ENCODE peak calls at places on chromosome X, in six cellular contexts. One of them, this sample, is unnamed.

GRCh38 chrX:154980330-154981115 is 42.0 kb downstream of the F8 start:
- DNase-seq in fibroblast of the aortic adventitia: peak
- DNase-seq in ovary: peak
- DNase-seq in fibroblast of lung: peak
- DNase-seq in brain microvascular endothelial cell: peak
- DNase-seq in GM12878: peak
- DNase-seq in this sample: peak

GRCh38 chrX:106159861-106160282 is 8.2 kb upstream of the PWWP3B start:
- DNase-seq in fibroblast of the aortic adventitia: no peak
- DNase-seq in ovary: no peak
- DNase-seq in fibroblast of lung: no peak
- DNase-seq in brain microvascular endothelial cell: no peak
- DNase-seq in GM12878: no peak
- DNase-seq in this sample: no peak

GRCh38 chrX:144219035-144219434 is 335.2 kb downstream of the UBE2NL start:
- DNase-seq in fibroblast of the aortic adventitia: no peak
- DNase-seq in ovary: no peak
- DNase-seq in fibroblast of lung: no peak
- DNase-seq in brain microvascular endothelial cell: no peak
- DNase-seq in GM12878: no peak
- DNase-seq in this sample: peak

GRCh38 chrX:106935175-106935574 is 15.0 kb downstream of the CLDN2 start:
- DNase-seq in fibroblast of the aortic adventitia: peak
- DNase-seq in ovary: no peak
- DNase-seq in fibroblast of lung: peak
- DNase-seq in brain microvascular endothelial cell: no peak
- DNase-seq in GM12878: no peak
- DNase-seq in this sample: peak

GRCh38 chrX:130165181-130165702 is 399 bp downstream of the AIFM1 start:
- DNase-seq in fibroblast of the aortic adventitia: peak
- DNase-seq in ovary: peak
- DNase-seq in fibroblast of lung: peak
- DNase-seq in brain microvascular endothelial cell: peak
- DNase-seq in GM12878: no peak
- DNase-seq in this sample: no peak

GRCh38 chrX:16368696-16369095 is 201.4 kb downstream of the MAGEB17 start:
- DNase-seq in fibroblast of the aortic adventitia: no peak
- DNase-seq in ovary: no peak
- DNase-seq in fibroblast of lung: peak
- DNase-seq in brain microvascular endothelial cell: no peak
- DNase-seq in GM12878: no peak
- DNase-seq in this sample: no peak

GRCh38 chrX:13085533-13085932 is 41.1 kb upstream of the FAM9C start:
- DNase-seq in fibroblast of the aortic adventitia: no peak
- DNase-seq in ovary: no peak
- DNase-seq in fibroblast of lung: no peak
- DNase-seq in brain microvascular endothelial cell: no peak
- DNase-seq in GM12878: peak
- DNase-seq in this sample: no peak

GRCh38 chrX:72470593-72471310 is 101.9 kb downstream of the HDAC8 start:
- DNase-seq in fibroblast of the aortic adventitia: no peak
- DNase-seq in ovary: no peak
- DNase-seq in fibroblast of lung: no peak
- DNase-seq in brain microvascular endothelial cell: no peak
- DNase-seq in GM12878: no peak
- DNase-seq in this sample: no peak

GRCh38 chrX:32448320-32448719 is 763.0 kb downstream of the DMD start:
- DNase-seq in fibroblast of the aortic adventitia: no peak
- DNase-seq in ovary: no peak
- DNase-seq in fibroblast of lung: no peak
- DNase-seq in brain microvascular endothelial cell: no peak
- DNase-seq in GM12878: peak
- DNase-seq in this sample: no peak

GRCh38 chrX:143635915-143636314 is at the start of gene SLITRK4:
- DNase-seq in fibroblast of the aortic adventitia: no peak
- DNase-seq in ovary: no peak
- DNase-seq in fibroblast of lung: no peak
- DNase-seq in brain microvascular endothelial cell: no peak
- DNase-seq in GM12878: no peak
- DNase-seq in this sample: no peak

GRCh38 chrX:119541188-119541587 is 24.0 kb downstream of the STEEP1 start:
- DNase-seq in fibroblast of the aortic adventitia: peak
- DNase-seq in ovary: no peak
- DNase-seq in fibroblast of lung: peak
- DNase-seq in brain microvascular endothelial cell: peak
- DNase-seq in GM12878: no peak
- DNase-seq in this sample: peak

GRCh38 chrX:142884853-142885252 is 140.9 kb upstream of the SPANXN4 start:
- DNase-seq in fibroblast of the aortic adventitia: no peak
- DNase-seq in ovary: no peak
- DNase-seq in fibroblast of lung: no peak
- DNase-seq in brain microvascular endothelial cell: no peak
- DNase-seq in GM12878: no peak
- DNase-seq in this sample: no peak

GRCh38 chrX:112612558-112612957 is 67.2 kb downstream of the LHFPL1 start:
- DNase-seq in fibroblast of the aortic adventitia: no peak
- DNase-seq in ovary: no peak
- DNase-seq in fibroblast of lung: peak
- DNase-seq in brain microvascular endothelial cell: no peak
- DNase-seq in GM12878: no peak
- DNase-seq in this sample: no peak

GRCh38 chrX:27987862-27988646 is 6.8 kb upstream of the DCAF8L1 start:
- DNase-seq in fibroblast of the aortic adventitia: no peak
- DNase-seq in ovary: no peak
- DNase-seq in fibroblast of lung: no peak
- DNase-seq in brain microvascular endothelial cell: no peak
- DNase-seq in GM12878: no peak
- DNase-seq in this sample: no peak

GRCh38 chrX:136170109-136170800 is 22.9 kb downstream of the FHL1 start:
- DNase-seq in fibroblast of the aortic adventitia: peak
- DNase-seq in ovary: no peak
- DNase-seq in fibroblast of lung: peak
- DNase-seq in brain microvascular endothelial cell: no peak
- DNase-seq in GM12878: no peak
- DNase-seq in this sample: peak

DNA sequence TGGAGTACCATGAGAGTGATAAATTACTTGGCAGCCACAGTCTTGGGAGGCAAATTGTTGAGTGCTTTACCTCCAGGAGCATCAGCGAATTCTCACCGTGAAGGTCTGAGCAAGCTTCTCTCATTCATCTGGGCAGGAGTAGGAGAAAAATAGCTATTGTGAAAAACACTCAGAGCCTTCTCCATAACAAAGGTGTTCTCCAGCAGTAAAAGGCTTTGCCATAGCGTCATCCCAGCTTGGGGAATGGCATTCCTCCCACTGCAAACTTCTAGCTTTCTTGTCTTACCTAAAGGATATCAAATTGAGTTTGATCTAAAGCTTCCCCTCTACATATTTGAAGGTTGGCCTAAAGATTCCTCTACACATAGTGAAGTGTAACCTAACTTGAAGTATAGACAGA is 29.8 kb upstream of the MAGEA11 start:
- DNase-seq in fibroblast of the aortic adventitia: no peak
- DNase-seq in ovary: no peak
- DNase-seq in fibroblast of lung: no peak
- DNase-seq in brain microvascular endothelial cell: no peak
- DNase-seq in GM12878: no peak
- DNase-seq in this sample: no peak
- H3K4me3 ChIP-seq in fibroblast of the aortic adventitia: no peak
- H3K4me3 ChIP-seq in ovary: no peak
- H3K4me3 ChIP-seq in fibroblast of lung: no peak
- H3K4me3 ChIP-seq in brain microvascular endothelial cell: no peak
- H3K4me3 ChIP-seq in GM12878: no peak
- H3K4me3 ChIP-seq in this sample: no peak

GRCh38 chrX:134760671-134761070 is 102.4 kb upstream of the PLAC1 start:
- DNase-seq in fibroblast of the aortic adventitia: peak
- DNase-seq in ovary: no peak
- DNase-seq in fibroblast of lung: no peak
- DNase-seq in brain microvascular endothelial cell: no peak
- DNase-seq in GM12878: no peak
- DNase-seq in this sample: no peak

GRCh38 chrX:134758652-134759051 is 100.4 kb upstream of the PLAC1 start:
- DNase-seq in fibroblast of the aortic adventitia: no peak
- DNase-seq in ovary: no peak
- DNase-seq in fibroblast of lung: no peak
- DNase-seq in brain microvascular endothelial cell: no peak
- DNase-seq in GM12878: no peak
- DNase-seq in this sample: no peak

GRCh38 chrX:134761788-134762187 is 103.5 kb upstream of the PLAC1 start:
- DNase-seq in fibroblast of the aortic adventitia: no peak
- DNase-seq in ovary: no peak
- DNase-seq in fibroblast of lung: no peak
- DNase-seq in brain microvascular endothelial cell: no peak
- DNase-seq in GM12878: no peak
- DNase-seq in this sample: peak

DNA sequence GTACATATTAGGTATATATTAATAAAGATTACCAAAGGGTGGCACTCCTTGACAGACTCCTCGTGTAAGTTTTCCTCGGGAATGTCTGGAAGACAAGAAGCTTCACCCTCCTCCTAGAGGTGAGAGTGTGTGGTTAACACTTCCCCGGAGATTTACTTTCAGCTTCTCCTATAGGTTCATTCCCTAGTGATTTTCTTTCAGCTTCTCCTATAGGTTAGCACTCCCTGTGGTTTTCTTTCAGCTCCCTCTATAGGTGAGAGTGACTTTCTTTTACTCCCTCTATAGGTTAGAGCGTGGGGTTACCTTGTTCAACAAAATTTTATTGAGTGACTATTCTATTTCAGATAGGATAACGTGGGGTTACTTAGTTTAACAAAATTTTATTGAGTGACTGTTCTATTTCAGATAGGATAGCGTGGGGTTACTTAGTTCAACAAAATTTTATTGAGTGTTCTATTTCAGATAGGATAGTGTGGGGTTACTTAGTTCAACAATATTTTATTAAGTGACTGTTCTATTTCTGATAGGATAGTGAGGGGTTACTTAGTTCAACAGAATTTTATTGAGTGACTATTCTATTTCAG is 106.0 kb upstream of the PLAC1 start:
- DNase-seq in fibroblast of the aortic adventitia: peak
- DNase-seq in ovary: no peak
- DNase-seq in fibroblast of lung: peak
- DNase-seq in brain microvascular endothelial cell: no peak
- DNase-seq in GM12878: no peak
- DNase-seq in this sample: peak
- TF ChIP-seq CTCF in fibroblast of the aortic adventitia: peak
- TF ChIP-seq CTCF in ovary: no peak
- TF ChIP-seq CTCF in fibroblast of lung: peak
- TF ChIP-seq CTCF in brain microvascular endothelial cell: peak
- TF ChIP-seq CTCF in GM12878: peak
- TF ChIP-seq CTCF in this sample: no peak

GRCh38 chrX:37776283-37776986 is 3.4 kb upstream of the CYBB start:
- DNase-seq in fibroblast of the aortic adventitia: no peak
- DNase-seq in ovary: no peak
- DNase-seq in fibroblast of lung: no peak
- DNase-seq in brain microvascular endothelial cell: no peak
- DNase-seq in GM12878: no peak
- DNase-seq in this sample: no peak
- H3K4me3 ChIP-seq in fibroblast of the aortic adventitia: no peak
- H3K4me3 ChIP-seq in ovary: no peak
- H3K4me3 ChIP-seq in fibroblast of lung: no peak
- H3K4me3 ChIP-seq in brain microvascular endothelial cell: no peak
- H3K4me3 ChIP-seq in GM12878: peak
- H3K4me3 ChIP-seq in this sample: no peak

GRCh38 chrX:110466790-110467189 is 108.1 kb downstream of the RTL9 start:
- DNase-seq in fibroblast of the aortic adventitia: no peak
- DNase-seq in ovary: no peak
- DNase-seq in fibroblast of lung: no peak
- DNase-seq in brain microvascular endothelial cell: no peak
- DNase-seq in GM12878: no peak
- DNase-seq in this sample: no peak

DNA sequence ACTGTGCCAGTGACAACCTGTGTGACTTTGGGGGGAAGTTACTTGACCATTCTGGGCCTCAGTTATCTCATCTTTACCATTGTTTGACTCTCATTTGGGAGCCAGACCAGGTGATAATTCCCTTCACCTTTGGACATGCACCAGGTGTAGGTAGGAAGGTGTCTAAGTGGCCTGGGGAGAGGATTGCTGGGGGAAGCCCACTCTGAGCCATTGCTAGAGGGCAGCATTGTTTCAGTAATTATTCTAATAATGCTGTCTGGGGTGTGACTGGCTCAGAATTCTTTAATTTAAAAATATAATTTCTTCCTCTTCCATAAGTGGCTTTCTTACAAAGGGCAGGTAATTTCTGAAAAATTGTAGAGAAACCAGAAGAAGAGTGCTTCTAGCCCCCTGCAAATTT is 104.3 kb downstream of the RTL9 start:
- DNase-seq in fibroblast of the aortic adventitia: peak
- DNase-seq in ovary: no peak
- DNase-seq in fibroblast of lung: no peak
- DNase-seq in brain microvascular endothelial cell: no peak
- DNase-seq in GM12878: no peak
- DNase-seq in this sample: no peak
- TF ChIP-seq CTCF in fibroblast of the aortic adventitia: peak
- TF ChIP-seq CTCF in ovary: no peak
- TF ChIP-seq CTCF in fibroblast of lung: no peak
- TF ChIP-seq CTCF in brain microvascular endothelial cell: peak
- TF ChIP-seq CTCF in GM12878: peak
- TF ChIP-seq CTCF in this sample: peak

GRCh38 chrX:70456256-70456655 is 11.6 kb downstream of the DLG3 start:
- DNase-seq in fibroblast of the aortic adventitia: no peak
- DNase-seq in ovary: no peak
- DNase-seq in fibroblast of lung: no peak
- DNase-seq in brain microvascular endothelial cell: no peak
- DNase-seq in GM12878: no peak
- DNase-seq in this sample: no peak

GRCh38 chrX:70454441-70455365 is 10.1 kb downstream of the DLG3 start:
- DNase-seq in fibroblast of the aortic adventitia: peak
- DNase-seq in ovary: peak
- DNase-seq in fibroblast of lung: peak
- DNase-seq in brain microvascular endothelial cell: peak
- DNase-seq in GM12878: no peak
- DNase-seq in this sample: peak

GRCh38 chrX:70452143-70452733 is 7.6 kb downstream of the DLG3 start:
- DNase-seq in fibroblast of the aortic adventitia: peak
- DNase-seq in ovary: peak
- DNase-seq in fibroblast of lung: peak
- DNase-seq in brain microvascular endothelial cell: no peak
- DNase-seq in GM12878: no peak
- DNase-seq in this sample: peak

GRCh38 chrX:70453024-70453618 is 8.5 kb downstream of the DLG3 start:
- DNase-seq in fibroblast of the aortic adventitia: no peak
- DNase-seq in ovary: no peak
- DNase-seq in fibroblast of lung: no peak
- DNase-seq in brain microvascular endothelial cell: no peak
- DNase-seq in GM12878: no peak
- DNase-seq in this sample: no peak

GRCh38 chrX:70455366-70456202 is 10.9 kb downstream of the DLG3 start:
- DNase-seq in fibroblast of the aortic adventitia: no peak
- DNase-seq in ovary: no peak
- DNase-seq in fibroblast of lung: no peak
- DNase-seq in brain microvascular endothelial cell: no peak
- DNase-seq in GM12878: no peak
- DNase-seq in this sample: no peak
- H3K4me3 ChIP-seq in fibroblast of the aortic adventitia: peak
- H3K4me3 ChIP-seq in ovary: peak
- H3K4me3 ChIP-seq in fibroblast of lung: peak
- H3K4me3 ChIP-seq in brain microvascular endothelial cell: peak
- H3K4me3 ChIP-seq in GM12878: peak
- H3K4me3 ChIP-seq in this sample: peak

This sample was measured in foreskin fibroblast.